ENCODE peak calls at places on chromosomes 7 and 10, in nine cellular contexts. One of them, this sample, is unnamed.

GRCh38 chr10:104113557-104113956 is 8.4 kb upstream of the SFR1 start:
- DNase-seq in CD8-positive, alpha-beta T cell: no peak
- DNase-seq in ovary: no peak
- DNase-seq in tibial artery: no peak
- DNase-seq in heart right ventricle: no peak
- DNase-seq in left ventricle myocardium inferior: no peak
- DNase-seq in fibroblast of lung: no peak
- DNase-seq in hepatocyte: no peak
- DNase-seq in A549: no peak
- DNase-seq in this sample: no peak

GRCh38 chr7:117157121-117157870 is 165.6 kb downstream of the WNT2 start:
- DNase-seq in CD8-positive, alpha-beta T cell: no peak
- DNase-seq in ovary: peak; percentile 20
- DNase-seq in tibial artery: peak; percentile 64
- DNase-seq in heart right ventricle: peak; percentile 29
- DNase-seq in left ventricle myocardium inferior: peak; percentile 17
- DNase-seq in fibroblast of lung: peak; percentile 86
- DNase-seq in hepatocyte: peak; percentile 41
- DNase-seq in A549: peak; percentile 17
- DNase-seq in this sample: no peak

GRCh38 chr7:66283003-66283920 is 78.1 kb downstream of the TPST1 start:
- DNase-seq in CD8-positive, alpha-beta T cell: no peak
- DNase-seq in ovary: no peak
- DNase-seq in tibial artery: no peak
- DNase-seq in heart right ventricle: no peak
- DNase-seq in left ventricle myocardium inferior: no peak
- DNase-seq in fibroblast of lung: peak; percentile 87
- DNase-seq in hepatocyte: no peak
- DNase-seq in A549: peak; percentile 25
- DNase-seq in this sample: no peak

GRCh38 chr7:134547738-134548054 is 1.2 kb upstream of the AKR1B15 start:
- DNase-seq in CD8-positive, alpha-beta T cell: no peak
- DNase-seq in ovary: peak; percentile 61
- DNase-seq in tibial artery: peak; percentile 84
- DNase-seq in heart right ventricle: peak; percentile 69
- DNase-seq in left ventricle myocardium inferior: peak; percentile 62
- DNase-seq in fibroblast of lung: peak; percentile 79
- DNase-seq in hepatocyte: peak; percentile 85
- DNase-seq in A549: peak; percentile 97
- DNase-seq in this sample: peak; percentile 81

GRCh38 chr10:46263831-46264268 is 22.9 kb upstream of the ANTXRL start:
- DNase-seq in CD8-positive, alpha-beta T cell: no peak
- DNase-seq in ovary: no peak
- DNase-seq in tibial artery: no peak
- DNase-seq in heart right ventricle: no peak
- DNase-seq in left ventricle myocardium inferior: no peak
- DNase-seq in fibroblast of lung: no peak
- DNase-seq in hepatocyte: no peak
- DNase-seq in A549: no peak
- DNase-seq in this sample: no peak

GRCh38 chr10:67670401-67670800 is 25.6 kb downstream of the CTNNA3 start:
- DNase-seq in CD8-positive, alpha-beta T cell: no peak
- DNase-seq in ovary: no peak
- DNase-seq in tibial artery: no peak
- DNase-seq in heart right ventricle: no peak
- DNase-seq in left ventricle myocardium inferior: no peak
- DNase-seq in fibroblast of lung: no peak
- DNase-seq in hepatocyte: no peak
- DNase-seq in A549: no peak
- DNase-seq in this sample: no peak

GRCh38 chr7:155643804-155644177 is 670 bp upstream of the RBM33 start:
- DNase-seq in CD8-positive, alpha-beta T cell: no peak
- DNase-seq in ovary: no peak
- DNase-seq in tibial artery: no peak
- DNase-seq in heart right ventricle: no peak
- DNase-seq in left ventricle myocardium inferior: no peak
- DNase-seq in fibroblast of lung: no peak
- DNase-seq in hepatocyte: no peak
- DNase-seq in A549: peak; percentile 13
- DNase-seq in this sample: no peak

GRCh38 chr10:63236113-63236935 is 103.2 kb downstream of the NRBF2 start:
- DNase-seq in CD8-positive, alpha-beta T cell: no peak
- DNase-seq in ovary: no peak
- DNase-seq in tibial artery: no peak
- DNase-seq in heart right ventricle: no peak
- DNase-seq in left ventricle myocardium inferior: no peak
- DNase-seq in fibroblast of lung: peak; percentile 93
- DNase-seq in hepatocyte: peak; percentile 69
- DNase-seq in A549: peak; percentile 65
- DNase-seq in this sample: peak; percentile 64

GRCh38 chr7:143380646-143381426 is at the start of gene ZYX:
- DNase-seq in CD8-positive, alpha-beta T cell: peak; percentile 87
- DNase-seq in ovary: peak; percentile 96
- DNase-seq in tibial artery: peak; percentile 97
- DNase-seq in heart right ventricle: peak; percentile 97
- DNase-seq in left ventricle myocardium inferior: peak; percentile 98
- DNase-seq in fibroblast of lung: peak; percentile 96
- DNase-seq in hepatocyte: peak; percentile 97
- DNase-seq in A549: peak; percentile 92
- DNase-seq in this sample: peak; percentile 90

GRCh38 chr7:82044497-82045080 is 274.7 kb upstream of the HGF start:
- DNase-seq in CD8-positive, alpha-beta T cell: no peak
- DNase-seq in ovary: no peak
- DNase-seq in tibial artery: peak; percentile 34
- DNase-seq in heart right ventricle: no peak
- DNase-seq in left ventricle myocardium inferior: no peak
- DNase-seq in fibroblast of lung: peak; percentile 73
- DNase-seq in hepatocyte: peak; percentile 54
- DNase-seq in A549: no peak
- DNase-seq in this sample: peak; percentile 42

GRCh38 chr7:27510550-27510949 is 152.1 kb downstream of the HIBADH start:
- DNase-seq in CD8-positive, alpha-beta T cell: no peak
- DNase-seq in ovary: no peak
- DNase-seq in tibial artery: no peak
- DNase-seq in heart right ventricle: no peak
- DNase-seq in left ventricle myocardium inferior: no peak
- DNase-seq in fibroblast of lung: no peak
- DNase-seq in hepatocyte: no peak
- DNase-seq in A549: no peak
- DNase-seq in this sample: no peak

GRCh38 chr10:23053036-23053435 is 42.3 kb upstream of the MSRB2 start:
- DNase-seq in CD8-positive, alpha-beta T cell: no peak
- DNase-seq in ovary: no peak
- DNase-seq in tibial artery: no peak
- DNase-seq in heart right ventricle: no peak
- DNase-seq in left ventricle myocardium inferior: no peak
- DNase-seq in fibroblast of lung: peak; percentile 9
- DNase-seq in hepatocyte: peak; percentile 20
- DNase-seq in A549: no peak
- DNase-seq in this sample: no peak

GRCh38 chr10:132449051-132449825 is 52.2 kb downstream of the PWWP2B start:
- DNase-seq in CD8-positive, alpha-beta T cell: no peak
- DNase-seq in ovary: peak; percentile 67
- DNase-seq in tibial artery: no peak
- DNase-seq in heart right ventricle: peak; percentile 46
- DNase-seq in left ventricle myocardium inferior: no peak
- DNase-seq in fibroblast of lung: no peak
- DNase-seq in hepatocyte: no peak
- DNase-seq in A549: no peak
- DNase-seq in this sample: no peak

GRCh38 chr10:113882240-113882639 is 27.8 kb downstream of the NHLRC2 start:
- DNase-seq in CD8-positive, alpha-beta T cell: no peak
- DNase-seq in ovary: no peak
- DNase-seq in tibial artery: no peak
- DNase-seq in heart right ventricle: no peak
- DNase-seq in left ventricle myocardium inferior: no peak
- DNase-seq in fibroblast of lung: no peak
- DNase-seq in hepatocyte: no peak
- DNase-seq in A549: no peak
- DNase-seq in this sample: no peak

GRCh38 chr7:75740846-75741497 is 2.2 kb upstream of the HIP1 start:
- DNase-seq in CD8-positive, alpha-beta T cell: no peak
- DNase-seq in ovary: no peak
- DNase-seq in tibial artery: peak; percentile 71
- DNase-seq in heart right ventricle: peak; percentile 34
- DNase-seq in left ventricle myocardium inferior: peak; percentile 42
- DNase-seq in fibroblast of lung: no peak
- DNase-seq in hepatocyte: peak; percentile 51
- DNase-seq in A549: no peak
- DNase-seq in this sample: no peak

GRCh38 chr7:75739796-75740672 is 1.3 kb upstream of the HIP1 start:
- DNase-seq in CD8-positive, alpha-beta T cell: peak; percentile 6
- DNase-seq in ovary: no peak
- DNase-seq in tibial artery: no peak
- DNase-seq in heart right ventricle: no peak
- DNase-seq in left ventricle myocardium inferior: no peak
- DNase-seq in fibroblast of lung: peak; percentile 64
- DNase-seq in hepatocyte: no peak
- DNase-seq in A549: no peak
- DNase-seq in this sample: peak; percentile 90

GRCh38 chr7:75738604-75738974 is at the start of gene HIP1:
- DNase-seq in CD8-positive, alpha-beta T cell: no peak
- DNase-seq in ovary: no peak
- DNase-seq in tibial artery: peak; percentile 27
- DNase-seq in heart right ventricle: no peak
- DNase-seq in left ventricle myocardium inferior: no peak
- DNase-seq in fibroblast of lung: no peak
- DNase-seq in hepatocyte: no peak
- DNase-seq in A549: no peak
- DNase-seq in this sample: no peak

GRCh38 chr7:75737856-75738603 is 711 bp downstream of the HIP1 start:
- DNase-seq in CD8-positive, alpha-beta T cell: no peak
- DNase-seq in ovary: peak; percentile 38
- DNase-seq in tibial artery: no peak
- DNase-seq in heart right ventricle: no peak
- DNase-seq in left ventricle myocardium inferior: no peak
- DNase-seq in fibroblast of lung: no peak
- DNase-seq in hepatocyte: peak; percentile 54
- DNase-seq in A549: no peak
- DNase-seq in this sample: no peak

GRCh38 chr7:75738975-75739795 is 444 bp upstream of the HIP1 start:
- DNase-seq in CD8-positive, alpha-beta T cell: peak; percentile 99
- DNase-seq in ovary: peak; percentile 99
- DNase-seq in tibial artery: peak; percentile 99
- DNase-seq in heart right ventricle: peak; percentile 100
- DNase-seq in left ventricle myocardium inferior: peak; percentile 100
- DNase-seq in fibroblast of lung: peak; percentile 99
- DNase-seq in hepatocyte: peak; percentile 100
- DNase-seq in A549: peak; percentile 95
- DNase-seq in this sample: peak; percentile 99
- TF ChIP-seq CTCF in CD8-positive, alpha-beta T cell: no peak
- TF ChIP-seq CTCF in ovary: no peak
- TF ChIP-seq CTCF in tibial artery: peak; percentile 11
- TF ChIP-seq CTCF in heart right ventricle: no peak
- TF ChIP-seq CTCF in left ventricle myocardium inferior: peak; percentile 49
- TF ChIP-seq CTCF in fibroblast of lung: no peak
- TF ChIP-seq CTCF in hepatocyte: no peak
- TF ChIP-seq CTCF in A549: no peak
- TF ChIP-seq CTCF in this sample: no peak

GRCh38 chr7:14765731-14766130 is 136.8 kb downstream of the DGKB start:
- DNase-seq in CD8-positive, alpha-beta T cell: no peak
- DNase-seq in ovary: no peak
- DNase-seq in tibial artery: no peak
- DNase-seq in heart right ventricle: no peak
- DNase-seq in left ventricle myocardium inferior: no peak
- DNase-seq in fibroblast of lung: no peak
- DNase-seq in hepatocyte: no peak
- DNase-seq in A549: no peak
- DNase-seq in this sample: no peak
- H3K9me3 ChIP-seq in CD8-positive, alpha-beta T cell: no peaks in the 10 kb centered on the region
- H3K9me3 ChIP-seq in ovary: no peaks in the 10 kb centered on the region
- H3K9me3 ChIP-seq in tibial artery: no peaks in the 10 kb centered on the region
- H3K9me3 ChIP-seq in heart right ventricle: no peaks in the 10 kb centered on the region
- H3K9me3 ChIP-seq in left ventricle myocardium inferior: no peaks in the 10 kb centered on the region
- H3K9me3 ChIP-seq in fibroblast of lung: no peaks in the 10 kb centered on the region
- H3K9me3 ChIP-seq in hepatocyte: no peaks in the 10 kb centered on the region
- H3K9me3 ChIP-seq in A549: no peaks in the 10 kb centered on the region
- H3K9me3 ChIP-seq in this sample: no peaks in the 10 kb centered on the region

DNA sequence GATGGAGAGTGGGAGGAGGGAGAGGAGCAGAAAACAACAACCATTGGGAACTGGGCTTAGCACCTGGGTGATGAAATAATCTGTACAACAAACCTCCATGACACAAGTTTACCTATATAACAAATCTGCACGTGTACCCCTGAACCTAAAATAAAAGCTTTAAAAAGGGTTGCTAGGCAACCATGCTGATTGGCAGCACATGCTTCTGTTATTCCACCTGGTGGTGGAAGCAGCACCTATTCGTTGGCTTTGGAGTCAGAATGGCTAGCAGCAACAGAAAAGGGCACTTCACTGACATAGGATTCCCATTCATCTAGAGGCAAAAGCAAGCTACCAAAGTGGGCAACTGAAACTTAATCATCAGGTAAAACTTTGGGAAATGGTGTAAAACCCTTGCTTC is 57.1 kb downstream of the RELN start:
- DNase-seq in CD8-positive, alpha-beta T cell: no peak
- DNase-seq in ovary: no peak
- DNase-seq in tibial artery: no peak
- DNase-seq in heart right ventricle: no peak
- DNase-seq in left ventricle myocardium inferior: no peak
- DNase-seq in fibroblast of lung: no peak
- DNase-seq in hepatocyte: no peak
- DNase-seq in A549: no peak
- DNase-seq in this sample: no peak
- TF ChIP-seq CTCF in CD8-positive, alpha-beta T cell: no peak
- TF ChIP-seq CTCF in ovary: no peak
- TF ChIP-seq CTCF in tibial artery: no peak
- TF ChIP-seq CTCF in heart right ventricle: no peak
- TF ChIP-seq CTCF in left ventricle myocardium inferior: no peak
- TF ChIP-seq CTCF in fibroblast of lung: no peak
- TF ChIP-seq CTCF in hepatocyte: no peak
- TF ChIP-seq CTCF in A549: no peak
- TF ChIP-seq CTCF in this sample: no peak

GRCh38 chr10:131246089-131246488 is 65.4 kb downstream of the TCERG1L start:
- DNase-seq in CD8-positive, alpha-beta T cell: no peak
- DNase-seq in ovary: no peak
- DNase-seq in tibial artery: no peak
- DNase-seq in heart right ventricle: no peak
- DNase-seq in left ventricle myocardium inferior: no peak
- DNase-seq in fibroblast of lung: no peak
- DNase-seq in hepatocyte: no peak
- DNase-seq in A549: no peak
- DNase-seq in this sample: no peak

GRCh38 chr10:131246775-131247174 is 64.7 kb downstream of the TCERG1L start:
- DNase-seq in CD8-positive, alpha-beta T cell: no peak
- DNase-seq in ovary: no peak
- DNase-seq in tibial artery: no peak
- DNase-seq in heart right ventricle: no peak
- DNase-seq in left ventricle myocardium inferior: no peak
- DNase-seq in fibroblast of lung: no peak
- DNase-seq in hepatocyte: no peak
- DNase-seq in A549: no peak
- DNase-seq in this sample: no peak

GRCh38 chr10:131248376-131249165 is 63.0 kb downstream of the TCERG1L start:
- DNase-seq in CD8-positive, alpha-beta T cell: no peak
- DNase-seq in ovary: no peak
- DNase-seq in tibial artery: no peak
- DNase-seq in heart right ventricle: no peak
- DNase-seq in left ventricle myocardium inferior: no peak
- DNase-seq in fibroblast of lung: no peak
- DNase-seq in hepatocyte: no peak
- DNase-seq in A549: no peak
- DNase-seq in this sample: no peak

GRCh38 chr10:131249238-131249956 is 62.1 kb downstream of the TCERG1L start:
- DNase-seq in CD8-positive, alpha-beta T cell: no peak
- DNase-seq in ovary: no peak
- DNase-seq in tibial artery: no peak
- DNase-seq in heart right ventricle: no peak
- DNase-seq in left ventricle myocardium inferior: no peak
- DNase-seq in fibroblast of lung: no peak
- DNase-seq in hepatocyte: no peak
- DNase-seq in A549: no peak
- DNase-seq in this sample: no peak

GRCh38 chr10:131247873-131248272 is 63.6 kb downstream of the TCERG1L start:
- DNase-seq in CD8-positive, alpha-beta T cell: no peak
- DNase-seq in ovary: no peak
- DNase-seq in tibial artery: no peak
- DNase-seq in heart right ventricle: no peak
- DNase-seq in left ventricle myocardium inferior: no peak
- DNase-seq in fibroblast of lung: no peak
- DNase-seq in hepatocyte: no peak
- DNase-seq in A549: no peak
- DNase-seq in this sample: no peak
- H3K9me3 ChIP-seq in CD8-positive, alpha-beta T cell: no peaks in the 10 kb centered on the region
- H3K9me3 ChIP-seq in ovary: no peaks in the 10 kb centered on the region
- H3K9me3 ChIP-seq in tibial artery: no peaks in the 10 kb centered on the region
- H3K9me3 ChIP-seq in heart right ventricle: no peaks in the 10 kb centered on the region
- H3K9me3 ChIP-seq in left ventricle myocardium inferior: no peaks in the 10 kb centered on the region
- H3K9me3 ChIP-seq in fibroblast of lung: no peaks in the 10 kb centered on the region
- H3K9me3 ChIP-seq in hepatocyte: no peaks in the 10 kb centered on the region
- H3K9me3 ChIP-seq in A549: no peaks in the 10 kb centered on the region
- H3K9me3 ChIP-seq in this sample: no peaks in the 10 kb centered on the region